ENCODE peak calls at places on chromosomes 16 and 17, in seven cellular contexts. T is dorsolateral prefrontal cortex, M is HFFc6, Y is cardiac muscle cell, H is gastrocnemius medialis, G is NCI-H1092 treated with DMSO at 0.1 percent for 48 hours, F is neural progenitor cell. P is an unnamed sample.

GRCh38 chr16:54493076-54493475 is 206.5 kb upstream of the IRX3 start:
- DNase-seq in T (no peak), M (peak), Y (no peak), H (no peak), G (no peak), F (no peak), P (no peak)

GRCh38 chr17:47205419-47205963 is 3.7 kb upstream of the MYL4 start:
- DNase-seq in T (no peak), M (peak), Y (peak), H (peak), G (no peak), F (no peak), P (peak)

GRCh38 chr16:1043831-1044514 is 28.6 kb upstream of the SSTR5 start:
- DNase-seq in T (no peak), M (no peak), Y (no peak), H (no peak), G (no peak), F (no peak), P (no peak)

GRCh38 chr17:28151001-28151400 is 108.5 kb downstream of the NLK start:
- DNase-seq in T (no peak), M (no peak), Y (no peak), H (no peak), G (peak), F (peak), P (no peak)

GRCh38 chr16:75379911-75380847 is 53.1 kb downstream of the CFDP1 start:
- DNase-seq in T (no peak), M (no peak), Y (no peak), H (no peak), G (no peak), F (no peak), P (no peak)

GRCh38 chr17:57514614-57515013 is 230.5 kb downstream of the CCDC182 start:
- DNase-seq in T (no peak), M (no peak), Y (no peak), H (no peak), G (no peak), F (no peak), P (no peak)

GRCh38 chr16:30541502-30542329 is 7.1 kb upstream of the ZNF747 start:
- DNase-seq in T (no peak), M (peak), Y (peak), H (no peak), G (no peak), F (peak), P (no peak)

GRCh38 chr16:70767377-70768204 is 33.4 kb downstream of the VAC14 start:
- DNase-seq in T (no peak), M (peak), Y (no peak), H (no peak), G (no peak), F (no peak), P (no peak)

GRCh38 chr16:89023621-89024511 is 46.9 kb upstream of the CBFA2T3 start:
- DNase-seq in T (no peak), M (no peak), Y (no peak), H (no peak), G (no peak), F (no peak), P (no peak)

GRCh38 chr17:44199553-44200477 is at the start of gene ATXN7L3:
- DNase-seq in T (peak), M (peak), Y (peak), H (peak), G (peak), F (peak), P (peak)

GRCh38 chr17:16486373-16487250 is 5.4 kb downstream of the LRRC75A start:
- DNase-seq in T (peak), M (peak), Y (peak), H (peak), G (peak), F (peak), P (peak)

GRCh38 chr16:59604331-59604730 is 870.2 kb upstream of the GOT2 start:
- DNase-seq in T (no peak), M (no peak), Y (no peak), H (no peak), G (no peak), F (no peak), P (no peak)

GRCh38 chr16:48204825-48205151 is 39.3 kb upstream of the LONP2 start:
- DNase-seq in T (no peak), M (no peak), Y (no peak), H (no peak), G (no peak), F (no peak), P (no peak)

GRCh38 chr16:73082608-73083007 is 34.7 kb upstream of the ZFHX3 start:
- DNase-seq in T (no peak), M (peak), Y (no peak), H (no peak), G (no peak), F (no peak), P (peak)

GRCh38 chr16:85412911-85413520 is 200.1 kb upstream of the GSE1 start:
- DNase-seq in T (peak), M (no peak), Y (no peak), H (no peak), G (no peak), F (no peak), P (no peak)

GRCh38 chr16:56600398-56600999 is 7.9 kb upstream of the MT2A start:
- DNase-seq in T (peak), M (peak), Y (peak), H (no peak), G (peak), F (peak), P (peak)

GRCh38 chr16:51773051-51773450 is 622.0 kb upstream of the SALL1 start:
- DNase-seq in T (no peak), M (no peak), Y (no peak), H (no peak), G (no peak), F (no peak), P (no peak)

GRCh38 chr17:27793168-27793905 is 7.0 kb downstream of the NOS2 start:
- DNase-seq in T (peak), M (no peak), Y (peak), H (no peak), G (no peak), F (peak), P (peak)

GRCh38 chr17:44673893-44674292 is 15.7 kb downstream of the CCDC43 start:
- DNase-seq in T (no peak), M (no peak), Y (no peak), H (no peak), G (no peak), F (no peak), P (no peak)

GRCh38 chr16:71425746-71426068 is 16.1 kb downstream of the TLE7 start:
- DNase-seq in T (no peak), M (no peak), Y (no peak), H (no peak), G (no peak), F (no peak), P (no peak)

GRCh38 chr16:56305956-56306565 is 114.8 kb downstream of the GNAO1 start:
- DNase-seq in T (no peak), M (no peak), Y (peak), H (no peak), G (no peak), F (no peak), P (no peak)

GRCh38 chr16:63804126-63804525 is 1317.7 kb downstream of the CDH11 start:
- DNase-seq in T (no peak), M (no peak), Y (no peak), H (no peak), G (no peak), F (no peak), P (no peak)

GRCh38 chr17:41793749-41794602 is 7.5 kb upstream of the JUP start:
- DNase-seq in T (no peak), M (no peak), Y (peak), H (no peak), G (no peak), F (peak), P (no peak)

GRCh38 chr17:27958708-27959381 is 65.7 kb upstream of the LYRM9 start:
- DNase-seq in T (no peak), M (no peak), Y (no peak), H (no peak), G (no peak), F (no peak), P (no peak)

GRCh38 chr16:4376126-4376819 is 4.6 kb downstream of the VASN start:
- DNase-seq in T (peak), M (peak), Y (no peak), H (peak), G (no peak), F (peak), P (peak)

GRCh38 chr17:81563861-81564586 is 11.9 kb upstream of the FAAP100 start:
- DNase-seq in T (no peak), M (peak), Y (no peak), H (no peak), G (no peak), F (no peak), P (no peak)

GRCh38 chr17:77376795-77377751 is 236.3 kb downstream of the SEC14L1 start:
- DNase-seq in T (no peak), M (peak), Y (no peak), H (no peak), G (peak), F (no peak), P (peak)

GRCh38 chr17:64343071-64343774 is 47.4 kb downstream of the PECAM1 start:
- DNase-seq in T (no peak), M (no peak), Y (no peak), H (no peak), G (peak), F (no peak), P (no peak)

GRCh38 chr17:44359458-44360143 is 4.1 kb downstream of the FAM171A2 start:
- DNase-seq in T (no peak), M (no peak), Y (no peak), H (no peak), G (no peak), F (no peak), P (no peak)

GRCh38 chr16:50517450-50518252 is 30.5 kb upstream of the NKD1 start:
- DNase-seq in T (no peak), M (no peak), Y (no peak), H (no peak), G (no peak), F (no peak), P (no peak)

GRCh38 chr17:32191306-32191705 is 49.0 kb downstream of the RHOT1 start:
- DNase-seq in T (no peak), M (peak), Y (no peak), H (no peak), G (no peak), F (no peak), P (peak)

GRCh38 chr16:2715519-2715918 is 4.5 kb downstream of the PRSS27 start:
- DNase-seq in T (no peak), M (no peak), Y (peak), H (no peak), G (no peak), F (peak), P (peak)

GRCh38 chr16:87143661-87144121 is 173.5 kb downstream of the C16orf95 start:
- DNase-seq in T (no peak), M (no peak), Y (no peak), H (no peak), G (no peak), F (no peak), P (no peak)

GRCh38 chr17:77125432-77125901 is 15.3 kb upstream of the SEC14L1 start:
- DNase-seq in T (no peak), M (peak), Y (no peak), H (no peak), G (no peak), F (no peak), P (peak)

GRCh38 chr17:76444518-76445311 is 8.2 kb downstream of the UBE2O start:
- DNase-seq in T (no peak), M (no peak), Y (no peak), H (no peak), G (no peak), F (no peak), P (no peak)